ENCODE peak calls at places on chromosome 3, in six cellular contexts. J is IMR-90, S is A549, W is HepG2, D is K562, Y is GM12878. Q is an unnamed sample.

GRCh38 chr3:194575484-194576210 is 57.6 kb downstream of the TMEM44 start:
- DNase-seq in J (peak), S (peak), W (no peak), D (peak), Y (no peak), Q (no peak)

GRCh38 chr3:122674339-122674738 is 6.3 kb upstream of the PARP14 start:
- DNase-seq in J (no peak), S (no peak), W (no peak), D (no peak), Y (no peak), Q (no peak)

GRCh38 chr3:10998542-10998941 is 6.0 kb downstream of the SLC6A1 start:
- DNase-seq in J (no peak), S (no peak), W (no peak), D (no peak), Y (no peak), Q (no peak)

GRCh38 chr3:70111381-70111780 is 111.8 kb downstream of the SAMMSON start:
- DNase-seq in J (no peak), S (no peak), W (no peak), D (no peak), Y (no peak), Q (no peak)

GRCh38 chr3:48119495-48120193 is 68.6 kb downstream of the CDC25A start:
- DNase-seq in J (peak), S (no peak), W (no peak), D (no peak), Y (no peak), Q (no peak)

GRCh38 chr3:82030932-82031331 is 269.5 kb upstream of the GBE1 start:
- DNase-seq in J (no peak), S (no peak), W (no peak), D (no peak), Y (no peak), Q (no peak)

GRCh38 chr3:20078194-20078709 is 38.0 kb downstream of the KAT2B start:
- DNase-seq in J (no peak), S (no peak), W (no peak), D (no peak), Y (no peak), Q (no peak)

GRCh38 chr3:38314767-38315487 is 31.7 kb upstream of the XYLB start:
- DNase-seq in J (no peak), S (no peak), W (no peak), D (no peak), Y (no peak), Q (no peak)

GRCh38 chr3:168096210-168096795 is 579 bp upstream of the GOLIM4 start:
- DNase-seq in J (peak), S (peak), W (peak), D (peak), Y (peak), Q (peak)

GRCh38 chr3:168094580-168094876 is 1.2 kb downstream of the GOLIM4 start:
- DNase-seq in J (no peak), S (no peak), W (no peak), D (no peak), Y (no peak), Q (no peak)

GRCh38 chr3:168094877-168095610 is 680 bp downstream of the GOLIM4 start:
- DNase-seq in J (peak), S (peak), W (peak), D (peak), Y (peak), Q (peak)

GRCh38 chr3:168097381-168097780 is 1.7 kb upstream of the GOLIM4 start:
- DNase-seq in J (no peak), S (no peak), W (no peak), D (no peak), Y (no peak), Q (no peak)

GRCh38 chr3:168095611-168096209 is at the start of gene GOLIM4:
- DNase-seq in J (peak), S (peak), W (peak), D (peak), Y (peak), Q (peak)
- TF ChIP-seq BHLHE40 in J (no peak), S (no peak), W (no peak), D (no peak), Y (no peak), Q (no peak)

DNA sequence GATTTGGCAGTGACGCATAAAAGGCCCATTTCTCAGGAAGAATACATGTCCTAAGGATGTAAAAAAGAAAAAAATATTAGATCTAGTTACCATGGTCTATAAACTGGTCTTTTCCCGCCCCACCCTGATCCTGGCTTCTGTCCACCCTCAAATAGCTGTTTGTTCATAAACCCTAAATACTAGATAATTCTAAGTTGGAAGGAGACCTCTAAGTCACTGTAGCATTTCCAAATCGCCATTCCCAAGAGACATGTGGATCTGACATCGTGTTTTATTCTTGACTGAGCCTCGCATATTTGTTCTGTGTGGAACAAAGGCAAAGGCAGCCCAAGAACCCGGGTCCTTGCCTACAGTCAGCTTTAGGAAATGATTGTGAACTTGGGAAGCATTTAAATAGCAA is 49.0 kb downstream of the LMCD1 start:
- DNase-seq in J (no peak), S (no peak), W (no peak), D (no peak), Y (no peak), Q (no peak)
- TF ChIP-seq BHLHE40 in J (no peak), S (no peak), W (no peak), D (no peak), Y (no peak), Q (no peak)

DNA sequence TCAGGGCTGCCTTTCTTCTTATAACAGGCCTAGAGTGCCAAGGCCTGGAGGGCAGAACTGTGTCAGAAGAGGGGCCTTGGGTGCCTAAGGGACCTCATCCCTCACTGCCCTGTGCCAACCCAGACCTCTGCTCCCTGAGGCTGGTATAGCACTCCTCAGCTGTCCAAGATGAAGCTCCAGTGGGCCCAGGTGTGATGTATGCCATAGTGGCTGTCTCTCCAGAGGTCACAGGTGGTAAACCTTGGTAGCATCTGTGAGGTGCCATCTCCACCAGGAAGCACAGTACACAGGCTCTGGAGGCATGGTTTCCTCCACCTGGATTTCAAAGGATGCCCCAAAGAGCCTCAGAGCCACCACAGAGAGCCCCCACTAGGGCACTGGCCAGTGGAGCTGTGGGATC is 12.3 kb upstream of the KLHL40 start:
- DNase-seq in J (no peak), S (no peak), W (no peak), D (no peak), Y (no peak), Q (no peak)
- TF ChIP-seq BHLHE40 in J (no peak), S (no peak), W (no peak), D (no peak), Y (no peak), Q (no peak)

GRCh38 chr3:139238281-139239030 is 105.4 kb upstream of the MRPS22 start:
- DNase-seq in J (no peak), S (no peak), W (no peak), D (no peak), Y (no peak), Q (no peak)
- TF ChIP-seq BHLHE40 in J (no peak), S (no peak), W (no peak), D (no peak), Y (no peak), Q (no peak)

DNA sequence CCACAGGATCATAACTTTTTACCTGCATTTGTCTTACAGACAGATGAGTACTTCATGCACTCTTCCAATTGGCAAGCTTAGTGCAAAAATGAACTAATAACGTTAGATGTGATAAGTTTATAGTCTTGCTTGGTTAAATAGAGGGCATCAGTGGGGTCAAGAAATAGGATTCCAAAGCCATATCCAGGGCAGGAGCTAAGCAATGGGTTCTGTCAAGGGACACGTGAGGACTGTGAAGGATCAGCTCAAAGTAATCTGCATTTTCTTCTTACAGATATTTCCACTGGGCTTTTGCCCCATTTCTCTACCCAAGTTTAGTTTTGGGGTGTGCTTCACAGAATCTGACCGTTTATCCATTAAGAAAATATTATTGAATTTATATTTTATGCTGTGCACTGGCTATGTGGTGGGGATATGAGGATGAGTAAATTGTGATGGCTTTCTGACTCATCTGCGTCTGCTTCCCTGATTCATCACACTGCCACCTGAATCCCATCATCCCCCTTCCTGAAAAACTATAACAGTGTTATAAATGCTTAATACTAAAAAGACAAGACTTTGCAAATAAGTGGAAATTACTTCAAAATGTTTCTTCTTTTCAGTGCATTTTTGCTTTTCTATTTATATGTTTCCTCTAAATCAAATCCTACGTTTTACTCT is 17.5 kb downstream of the PPP2R3A start:
- DNase-seq in J (peak), S (no peak), W (no peak), D (no peak), Y (no peak), Q (no peak)
- TF ChIP-seq BHLHE40 in J (peak), S (no peak), W (no peak), D (no peak), Y (no peak), Q (no peak)

GRCh38 chr3:102532901-102533300 is 98.1 kb downstream of the ZPLD1 start:
- DNase-seq in J (peak), S (no peak), W (no peak), D (no peak), Y (no peak), Q (no peak)
- TF ChIP-seq BHLHE40 in J (no peak), S (no peak), W (no peak), D (no peak), Y (no peak), Q (no peak)

DNA sequence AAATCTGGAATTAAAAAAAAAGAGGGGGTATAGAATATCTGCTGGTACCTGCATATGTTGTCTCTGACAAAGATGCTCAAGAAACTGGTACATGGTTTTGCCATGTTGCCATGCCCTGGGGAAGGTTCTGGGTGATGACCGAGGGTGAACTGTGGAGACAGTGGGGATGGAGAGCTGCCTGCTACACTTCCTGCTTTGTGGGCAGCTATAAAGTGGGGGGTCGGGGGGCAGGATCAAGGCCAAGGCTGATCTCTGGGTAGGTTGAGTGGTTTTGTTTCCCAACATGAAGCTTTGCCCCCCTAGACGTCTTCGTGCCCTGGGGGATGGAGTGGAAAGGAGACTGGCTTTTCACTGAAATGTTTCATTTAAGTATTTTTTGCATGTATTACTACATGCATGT is 74.6 kb downstream of the IQSEC1 start:
- DNase-seq in J (no peak), S (no peak), W (no peak), D (no peak), Y (no peak), Q (no peak)
- TF ChIP-seq BHLHE40 in J (no peak), S (no peak), W (no peak), D (no peak), Y (no peak), Q (no peak)

DNA sequence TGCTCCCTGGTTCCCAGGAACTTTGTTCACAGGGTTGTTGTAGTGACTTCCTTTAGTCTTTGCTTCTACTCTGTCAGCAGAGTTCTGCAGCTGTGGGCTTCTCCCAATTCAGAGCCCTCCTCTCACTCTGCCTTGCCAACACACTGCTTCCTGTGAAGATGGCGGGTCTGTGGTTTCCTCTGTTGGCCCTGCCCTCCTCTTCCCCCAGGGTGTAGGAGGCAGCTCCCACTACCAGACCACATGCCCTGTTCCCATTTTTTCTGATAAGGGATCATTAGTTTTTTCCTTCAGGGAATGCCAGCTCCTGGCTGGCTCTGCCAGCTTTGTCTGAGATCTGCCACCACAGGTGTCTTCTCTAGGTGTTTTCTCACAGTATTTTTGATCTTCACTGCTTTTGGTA is 12.7 kb downstream of the SPSB4 start:
- DNase-seq in J (no peak), S (no peak), W (no peak), D (no peak), Y (no peak), Q (no peak)
- TF ChIP-seq BHLHE40 in J (no peak), S (no peak), W (no peak), D (no peak), Y (no peak), Q (no peak)

DNA sequence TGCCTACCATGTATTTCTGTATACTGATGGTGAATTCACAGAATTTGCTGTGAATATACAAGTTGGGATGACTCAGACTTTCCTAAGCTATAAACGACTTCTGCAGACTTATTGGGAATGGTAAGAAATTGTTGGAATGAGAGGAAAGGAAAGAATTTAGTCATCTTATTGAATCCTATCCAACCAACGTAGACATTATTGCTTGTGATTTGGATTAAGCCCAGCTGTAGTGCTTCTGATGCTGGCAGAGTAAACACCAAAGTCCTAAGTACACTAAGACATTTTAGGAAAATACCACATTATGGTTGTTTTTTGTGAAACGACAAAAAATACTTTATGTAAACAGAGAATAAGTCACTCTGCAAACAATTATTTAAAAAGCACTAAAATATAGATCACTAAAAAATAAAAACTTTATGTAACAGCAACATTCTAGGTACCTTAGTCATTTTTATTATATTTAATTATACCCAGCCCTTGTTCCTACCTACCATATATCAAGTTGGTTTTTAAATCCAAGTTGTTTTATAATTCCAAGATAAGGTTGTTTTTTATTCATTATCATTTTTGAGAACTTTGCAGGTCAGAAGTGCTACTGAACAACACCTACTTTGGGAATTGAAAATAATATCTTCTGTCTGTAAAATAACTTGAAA is 99.2 kb upstream of the MLF1 start:
- DNase-seq in J (peak), S (no peak), W (peak), D (no peak), Y (no peak), Q (no peak)
- TF ChIP-seq BHLHE40 in J (no peak), S (no peak), W (no peak), D (no peak), Y (no peak), Q (no peak)